ENCODE peak calls at places on chromosome 16, in four cellular contexts. A is stomach, Q is body of pancreas, L is glutamatergic neuron. X is an unnamed sample.

GRCh38 chr16:3519581-3519980 is 18.8 kb downstream of the CLUAP1 start:
- DNase-seq in A (no peak), Q (no peak), L (no peak), X (no peak)

GRCh38 chr16:14564881-14565687 is 65.0 kb downstream of the PARN start:
- DNase-seq in A (no peak), Q (no peak), L (no peak), X (no peak)

GRCh38 chr16:10039220-10040096 is 142.8 kb downstream of the GRIN2A start:
- DNase-seq in A (no peak), Q (peak; percentile 22), L (peak; percentile 63), X (no peak)

GRCh38 chr16:46658925-46659324 is 30.1 kb downstream of the VPS35 start:
- DNase-seq in A (no peak), Q (no peak), L (no peak), X (peak; percentile 71)

GRCh38 chr16:8370374-8371015 is 219.8 kb downstream of the TMEM114 start:
- DNase-seq in A (no peak), Q (peak; percentile 80), L (no peak), X (no peak)

GRCh38 chr16:3819741-3820724 is 60.5 kb downstream of the CREBBP start:
- DNase-seq in A (peak; percentile 38), Q (peak; percentile 63), L (no peak), X (no peak)

GRCh38 chr16:75750516-75750915 is 24.2 kb upstream of the CPHXL start:
- DNase-seq in A (no peak), Q (no peak), L (no peak), X (no peak)

GRCh38 chr16:1224558-1224957 is 510 bp downstream of the TPSG1 start:
- DNase-seq in A (no peak), Q (no peak), L (no peak), X (no peak)

GRCh38 chr16:10871157-10871991 is 5.6 kb upstream of the CIITA start:
- DNase-seq in A (peak; percentile 98), Q (peak; percentile 93), L (no peak), X (peak; percentile 83)

GRCh38 chr16:57003439-57004386 is 14.4 kb downstream of the NLRC5 start:
- DNase-seq in A (no peak), Q (no peak), L (no peak), X (no peak)

GRCh38 chr16:66376577-66377326 is 10.3 kb downstream of the CDH5 start:
- DNase-seq in A (no peak), Q (no peak), L (peak; percentile 46), X (no peak)

GRCh38 chr16:86018487-86018886 is 119.5 kb downstream of the IRF8 start:
- DNase-seq in A (no peak), Q (no peak), L (no peak), X (peak; percentile 67)

GRCh38 chr16:67886387-67886786 is 1.7 kb downstream of the NRN1L start:
- DNase-seq in A (no peak), Q (no peak), L (no peak), X (peak; percentile 63)

GRCh38 chr16:69741951-69742904 is 12.5 kb downstream of the NOB1 start:
- DNase-seq in A (peak; percentile 90), Q (peak; percentile 73), L (no peak), X (peak; percentile 74)

GRCh38 chr16:10541396-10541795 is 39.0 kb downstream of the EMP2 start:
- DNase-seq in A (no peak), Q (no peak), L (peak; percentile 30), X (no peak)

GRCh38 chr16:84093879-84094270 is 22.9 kb downstream of the MBTPS1 start:
- DNase-seq in A (no peak), Q (no peak), L (no peak), X (no peak)

GRCh38 chr16:4089811-4090293 is 26.4 kb downstream of the ADCY9 start:
- DNase-seq in A (no peak), Q (no peak), L (no peak), X (no peak)

GRCh38 chr16:17205279-17206139 is 265.3 kb downstream of the XYLT1 start:
- DNase-seq in A (peak; percentile 29), Q (peak; percentile 62), L (no peak), X (no peak)

GRCh38 chr16:22065252-22065651 is 27.1 kb upstream of the VWA3A start:
- DNase-seq in A (no peak), Q (no peak), L (no peak), X (no peak)

GRCh38 chr16:56989988-56990387 is 631 bp downstream of the NLRC5 start:
- DNase-seq in A (no peak), Q (no peak), L (no peak), X (no peak)

GRCh38 chr16:31472559-31473203 is 729 bp downstream of the TGFB1I1 start:
- DNase-seq in A (peak; percentile 87), Q (peak; percentile 84), L (peak; percentile 71), X (peak; percentile 91)

GRCh38 chr16:75282811-75283281 is 31.4 kb upstream of the BCAR1 start:
- DNase-seq in A (no peak), Q (no peak), L (peak; percentile 65), X (no peak)

GRCh38 chr16:75218256-75219076 is at the start of gene CTRB1:
- DNase-seq in A (no peak), Q (peak; percentile 99), L (no peak), X (no peak)

GRCh38 chr16:4332083-4332482 is 16.2 kb downstream of the GLIS2 start:
- DNase-seq in A (no peak), Q (no peak), L (no peak), X (no peak)

GRCh38 chr16:4309833-4310266 is 6.0 kb upstream of the GLIS2 start:
- DNase-seq in A (peak; percentile 82), Q (peak; percentile 78), L (peak; percentile 65), X (peak; percentile 81)

GRCh38 chr16:1094601-1095449 is 1.2 kb downstream of the C1QTNF8 start:
- DNase-seq in A (no peak), Q (no peak), L (no peak), X (no peak)

GRCh38 chr16:27239906-27240655 is 28.5 kb downstream of the NSMCE1 start:
- DNase-seq in A (no peak), Q (no peak), L (no peak), X (peak; percentile 19)

GRCh38 chr16:85029413-85029794 is 1.8 kb downstream of the KIAA0513 start:
- DNase-seq in A (no peak), Q (no peak), L (no peak), X (no peak)

GRCh38 chr16:75109732-75110243 is 6.8 kb downstream of the LDHD start:
- DNase-seq in A (peak; percentile 69), Q (peak; percentile 65), L (no peak), X (no peak)

GRCh38 chr16:86772671-86773338 is 194.5 kb downstream of the FOXL1 start:
- DNase-seq in A (no peak), Q (no peak), L (no peak), X (no peak)

GRCh38 chr16:82657786-82658185 is 31.0 kb downstream of the CDH13 start:
- DNase-seq in A (no peak), Q (no peak), L (no peak), X (no peak)

GRCh38 chr16:69762843-69763556 is 868 bp downstream of the WWP2 start:
- DNase-seq in A (no peak), Q (no peak), L (no peak), X (no peak)

GRCh38 chr16:70592106-70592571 is 54.2 kb upstream of the IL34 start:
- DNase-seq in A (no peak), Q (no peak), L (no peak), X (no peak)

GRCh38 chr16:1308036-1308976 is 1.1 kb upstream of the UBE2I start:
- DNase-seq in A (no peak), Q (no peak), L (no peak), X (no peak)

GRCh38 chr16:24580665-24581064 is 41.3 kb downstream of the RBBP6 start:
- DNase-seq in A (no peak), Q (no peak), L (no peak), X (no peak)

GRCh38 chr16:8567355-8568230 is 22.7 kb downstream of the TMEM114 start:
- DNase-seq in A (peak; percentile 70), Q (peak; percentile 79), L (peak; percentile 79), X (peak; percentile 71)

GRCh38 chr16:50178397-50179018 is 25.4 kb downstream of the TENT4B start:
- DNase-seq in A (no peak), Q (no peak), L (no peak), X (no peak)

GRCh38 chr16:77353587-77354263 is 81.1 kb downstream of the ADAMTS18 start:
- DNase-seq in A (no peak), Q (no peak), L (no peak), X (no peak)

GRCh38 chr16:19094542-19095365 is 19.0 kb upstream of the ITPRIPL2 start:
- DNase-seq in A (peak; percentile 41), Q (peak; percentile 47), L (no peak), X (no peak)
- TF ChIP-seq CTCF in A (no peak), Q (no peak), L (no peak), X (no peak)

GRCh38 chr16:63702981-63703590 is 1418.8 kb downstream of the CDH11 start:
- DNase-seq in A (peak; percentile 53), Q (peak; percentile 41), L (no peak), X (no peak)
- TF ChIP-seq CTCF in A (no peak), Q (peak; percentile 22), L (no peak), X (no peak)

DNA sequence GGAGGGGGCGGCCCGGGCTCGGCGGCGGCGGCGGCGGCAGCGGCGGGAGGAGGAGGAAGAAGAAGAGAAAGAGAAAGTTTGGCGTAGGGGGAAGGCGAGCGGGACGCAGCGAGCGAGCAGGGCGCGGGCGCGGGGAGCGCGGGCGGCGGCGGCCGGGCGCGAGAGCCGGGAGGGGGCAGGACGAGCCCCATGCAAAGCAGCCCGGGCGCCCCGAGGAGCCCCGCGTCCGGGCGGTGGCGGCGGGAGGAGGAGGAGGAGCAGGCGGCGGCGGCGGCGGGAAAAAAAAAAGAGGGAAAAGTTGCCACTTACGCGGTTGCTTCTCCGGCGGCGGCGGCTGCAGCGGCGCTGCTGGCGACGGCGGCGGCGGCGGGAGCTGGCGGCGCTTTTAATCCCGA is 10.3 kb upstream of the ZFHX3 start:
- DNase-seq in A (peak; percentile 62), Q (peak; percentile 52), L (peak; percentile 33), X (peak; percentile 73)
- TF ChIP-seq CTCF in A (no peak), Q (no peak), L (no peak), X (no peak)

DNA sequence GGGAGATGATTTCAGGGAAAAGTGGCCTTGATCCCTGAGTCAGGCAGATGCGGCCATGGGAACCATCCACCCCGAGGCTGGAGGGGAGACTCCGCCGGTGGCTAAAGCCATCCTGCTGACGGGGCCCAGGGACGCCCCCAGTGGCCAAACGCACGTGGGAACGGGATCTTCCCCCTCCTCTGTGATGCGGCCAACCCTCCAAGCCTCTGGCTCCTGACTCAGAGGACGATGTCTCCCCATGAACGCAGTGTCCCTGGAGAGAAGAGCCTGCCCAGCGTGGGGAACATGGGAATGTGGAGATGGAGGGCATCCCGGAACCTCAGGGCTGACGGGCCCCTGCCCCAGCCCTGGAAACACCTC is 25.0 kb downstream of the SLC7A5 start:
- DNase-seq in A (no peak), Q (no peak), L (peak; percentile 83), X (no peak)
- TF ChIP-seq CTCF in A (no peak), Q (no peak), L (peak; percentile 34), X (no peak)

GRCh38 chr16:28526201-28527099 is 12.3 kb downstream of the NUPR1 start:
- DNase-seq in A (no peak), Q (peak; percentile 78), L (no peak), X (no peak)

GRCh38 chr16:28520672-28521071 is 14.0 kb upstream of the IL27 start:
- DNase-seq in A (no peak), Q (no peak), L (no peak), X (no peak)

GRCh38 chr16:28521436-28521835 is 14.8 kb upstream of the IL27 start:
- DNase-seq in A (no peak), Q (no peak), L (no peak), X (no peak)

GRCh38 chr16:28524544-28525179 is 14.1 kb downstream of the NUPR1 start:
- DNase-seq in A (no peak), Q (no peak), L (no peak), X (no peak)

GRCh38 chr16:28522792-28523191 is 16.0 kb downstream of the NUPR1 start:
- DNase-seq in A (no peak), Q (no peak), L (no peak), X (no peak)
- TF ChIP-seq CTCF in A (no peak), Q (no peak), L (no peak), X (no peak)

GRCh38 chr16:79997257-79997656 is 396.7 kb upstream of the MAF start:
- DNase-seq in A (no peak), Q (no peak), L (peak; percentile 26), X (no peak)
- TF ChIP-seq CTCF in A (peak; percentile 33), Q (peak; percentile 13), L (peak; percentile 58), X (peak; percentile 48)